ENCODE peak calls at places on chromosome 10, in nine cellular contexts. C is prostate gland, E is uterus, P is IMR-90, J is body of pancreas, D is ovary, Y is sigmoid colon, L is Peyer's patch, I is transverse colon. R is an unnamed sample.

GRCh38 chr10:97328646-97329453 is 5.7 kb downstream of the FRAT2 start:
- DNase-seq in J (peak), I (no peak), P (peak), Y (no peak), E (no peak), C (no peak), L (no peak), D (no peak), R (no peak)

GRCh38 chr10:116272497-116273221 is at the start of gene GFRA1:
- DNase-seq in L (no peak), Y (peak), I (no peak), C (no peak), D (peak), J (peak), P (peak), E (peak), R (no peak)

GRCh38 chr10:30988831-30989458 is 42.7 kb downstream of the ZNF438 start:
- DNase-seq in E (no peak), C (no peak), Y (no peak), I (no peak), J (no peak), D (no peak), L (no peak), P (peak), R (no peak)

GRCh38 chr10:10542368-10542961 is 475.2 kb upstream of the CELF2 start:
- DNase-seq in C (no peak), I (no peak), J (no peak), D (no peak), E (no peak), Y (no peak), L (no peak), P (peak), R (no peak)

GRCh38 chr10:93475871-93476270 is 6.3 kb downstream of the MYOF start:
- DNase-seq in C (no peak), E (no peak), D (no peak), Y (no peak), P (peak), J (no peak), L (no peak), I (peak), R (no peak)

GRCh38 chr10:7192831-7193348 is 217.9 kb downstream of the SFMBT2 start:
- DNase-seq in J (no peak), I (no peak), E (no peak), L (peak), D (no peak), C (no peak), P (no peak), Y (no peak), R (no peak)

GRCh38 chr10:44390585-44391072 is 5.7 kb upstream of the CXCL12 start:
- DNase-seq in L (no peak), Y (peak), D (no peak), C (no peak), I (no peak), J (peak), E (peak), P (no peak), R (no peak)

GRCh38 chr10:118002581-118002980 is 44.2 kb downstream of the RAB11FIP2 start:
- DNase-seq in D (no peak), J (no peak), C (no peak), L (no peak), Y (no peak), P (peak), I (no peak), E (no peak), R (no peak)

GRCh38 chr10:73644015-73644743 is 2.9 kb upstream of the MYOZ1 start:
- DNase-seq in D (peak), E (peak), I (peak), Y (peak), L (peak), P (peak), C (peak), J (peak), R (peak)

GRCh38 chr10:121747163-121747775 is 149.0 kb upstream of the FGFR2 start:
- DNase-seq in I (no peak), E (no peak), D (no peak), L (no peak), J (no peak), C (no peak), P (no peak), Y (no peak), R (no peak)

GRCh38 chr10:49609283-49610014 is 661 bp upstream of the SLC18A3 start:
- DNase-seq in E (no peak), C (no peak), D (no peak), L (no peak), Y (peak), J (no peak), P (no peak), I (no peak), R (no peak)

GRCh38 chr10:829241-829640 is 102.3 kb downstream of the LARP4B start:
- DNase-seq in E (no peak), C (no peak), I (no peak), J (no peak), Y (no peak), L (no peak), P (no peak), D (no peak), R (no peak)

GRCh38 chr10:51788270-51788669 is 88.9 kb upstream of the CSTF2T start:
- DNase-seq in D (no peak), J (no peak), E (no peak), L (no peak), P (no peak), Y (no peak), I (no peak), C (no peak), R (no peak)

GRCh38 chr10:25745976-25746375 is 188.1 kb upstream of the MYO3A start:
- DNase-seq in C (no peak), I (no peak), P (no peak), L (no peak), Y (no peak), J (no peak), E (no peak), D (no peak), R (no peak)

GRCh38 chr10:132938472-132939329 is 3.7 kb downstream of the CFAP46 start:
- DNase-seq in I (no peak), L (no peak), P (no peak), C (no peak), D (no peak), Y (no peak), E (no peak), J (no peak), R (no peak)

GRCh38 chr10:86083664-86084175 is 282.9 kb downstream of the GRID1 start:
- DNase-seq in L (no peak), C (no peak), Y (peak), J (no peak), E (no peak), I (no peak), D (no peak), P (no peak), R (no peak)

GRCh38 chr10:102450374-102451104 is 804 bp downstream of the C10orf95 start:
- DNase-seq in C (peak), L (peak), E (peak), I (peak), Y (peak), D (peak), P (peak), J (peak), R (peak)

GRCh38 chr10:116001266-116001857 is 271.6 kb downstream of the GFRA1 start:
- DNase-seq in I (no peak), C (peak), J (peak), Y (no peak), L (no peak), D (no peak), P (no peak), E (no peak), R (no peak)

GRCh38 chr10:76285012-76285411 is 853.6 kb downstream of the LRMDA start:
- DNase-seq in D (no peak), C (no peak), P (peak), J (no peak), E (no peak), I (no peak), L (no peak), Y (no peak), R (no peak)

GRCh38 chr10:72329290-72330058 is 25.2 kb downstream of the DNAJB12 start:
- DNase-seq in P (no peak), I (no peak), E (no peak), J (peak), Y (no peak), C (no peak), D (peak), L (no peak), R (peak)

GRCh38 chr10:126153686-126154628 is 234.3 kb downstream of the ADAM12 start:
- DNase-seq in J (no peak), I (no peak), D (no peak), L (no peak), P (peak), E (no peak), Y (no peak), C (no peak), R (no peak)

GRCh38 chr10:24680647-24681475 is 42.8 kb downstream of the ARHGAP21 start:
- DNase-seq in L (no peak), Y (no peak), E (no peak), P (peak), I (no peak), C (no peak), D (no peak), J (no peak), R (no peak)

GRCh38 chr10:80702143-80702542 is 164.4 kb downstream of the SH2D4B start:
- DNase-seq in I (no peak), P (no peak), D (no peak), J (no peak), C (no peak), Y (no peak), E (no peak), L (no peak), R (no peak)

GRCh38 chr10:3805227-3805790 is 20.3 kb upstream of the KLF6 start:
- DNase-seq in P (peak), C (no peak), L (peak), J (no peak), Y (no peak), D (no peak), E (no peak), I (no peak), R (no peak)

GRCh38 chr10:69318087-69318996 is 40.0 kb downstream of the HK1 start:
- DNase-seq in I (peak), J (peak), E (peak), P (peak), C (peak), L (peak), Y (peak), D (peak), R (peak)
- TF ChIP-seq POLR2A in I (peak), J (peak), E (peak), P (peak), C (peak), L (peak), Y (peak), D (peak), R (peak)

DNA sequence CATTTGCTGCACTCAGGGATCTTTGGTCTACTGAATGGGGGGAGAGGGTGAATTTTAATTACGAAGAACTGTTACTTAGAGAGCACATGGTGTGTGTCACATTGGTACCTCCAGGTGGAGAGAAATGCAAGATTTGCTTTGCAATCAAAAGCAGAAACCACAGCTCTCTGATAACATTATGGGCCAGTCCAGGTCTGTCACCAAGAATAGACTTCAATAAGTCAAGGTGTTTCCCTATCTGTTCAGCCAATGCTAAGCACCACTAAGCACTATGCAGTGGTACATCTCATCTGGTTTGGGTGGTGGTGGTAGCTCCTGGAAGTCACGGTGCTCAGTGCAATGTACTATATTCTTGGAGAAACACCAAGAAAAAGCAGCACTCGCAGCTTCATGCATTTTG is 119.6 kb upstream of the AFAP1L2 start:
- DNase-seq in J (no peak), E (no peak), P (no peak), I (no peak), Y (no peak), D (no peak), C (no peak), L (no peak), R (no peak)
- TF ChIP-seq CTCF in J (no peak), E (no peak), P (no peak), I (no peak), Y (no peak), D (no peak), C (no peak), L (no peak), R (no peak)

GRCh38 chr10:119448579-119449209 is 93.8 kb downstream of the RGS10 start:
- DNase-seq in I (no peak), P (no peak), E (no peak), J (no peak), Y (no peak), L (no peak), D (no peak), C (no peak), R (no peak)
- H3K27ac ChIP-seq in I (no peak), P (no peak), E (no peak), J (no peak), Y (no peak), L (no peak), D (no peak), C (no peak), R (no peak)

DNA sequence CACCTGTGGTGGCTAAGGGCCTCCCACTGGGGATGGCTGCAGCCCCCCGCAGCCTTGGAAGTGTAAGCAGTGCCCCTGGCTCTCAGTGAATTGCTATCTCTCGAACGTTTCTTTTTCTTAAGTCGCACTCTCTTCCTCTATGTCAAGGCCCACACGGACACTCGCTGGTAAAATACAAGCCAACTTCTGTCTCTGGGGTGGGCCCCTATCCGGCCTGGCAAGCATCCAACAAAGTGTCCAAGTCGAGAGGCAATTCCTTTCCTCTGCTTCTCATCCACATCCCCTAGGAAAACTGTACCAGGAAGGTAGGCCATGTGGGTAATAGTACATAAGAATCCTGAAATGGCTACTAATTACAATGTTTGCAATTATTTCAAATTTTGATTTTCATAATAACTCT is 194.9 kb upstream of the MGMT start:
- DNase-seq in Y (no peak), J (no peak), P (no peak), D (no peak), L (no peak), I (no peak), E (no peak), C (no peak), R (no peak)
- TF ChIP-seq POLR2A in Y (no peak), J (no peak), P (no peak), D (no peak), L (no peak), I (no peak), E (no peak), C (no peak), R (no peak)

R was measured in testis.